ENCODE peak calls at places on chromosomes 12 and 14, in ten cellular contexts. V is OCI-LY7; O is gastrocnemius medialis; J is LNCaP clone FGC; B is AG04449; P is testis; L is choroid plexus epithelial cell; Q is fibroblast of pulmonary artery; F is CD8-positive, alpha-beta T cell; U is BJ. E is an unnamed sample.

GRCh38 chr14:72303930-72304329 is 371.7 kb downstream of the RGS6 start:
- DNase-seq in V (no peak), O (no peak), F (no peak), B (no peak), J (no peak), L (no peak), P (no peak), Q (no peak), U (no peak), E (no peak)

GRCh38 chr12:57456145-57456700 is 1.1 kb downstream of the INHBE start:
- DNase-seq in O (no peak), Q (peak; percentile 47), J (no peak), P (peak; percentile 48), L (peak; percentile 56), F (no peak), V (peak; percentile 85), U (no peak), B (no peak), E (peak; percentile 32)

GRCh38 chr12:103326190-103326589 is 169.6 kb downstream of the C12orf42 start:
- DNase-seq in J (peak; percentile 10), L (no peak), Q (no peak), B (no peak), F (no peak), U (no peak), V (peak; percentile 33), O (no peak), P (no peak), E (no peak)

GRCh38 chr12:34393086-34393820 is 371.0 kb downstream of the ALG10 start:
- DNase-seq in J (no peak), V (no peak), P (no peak), L (no peak), B (no peak), F (no peak), Q (no peak), U (no peak), O (no peak), E (no peak)

GRCh38 chr12:24979286-24979685 is 30.4 kb upstream of the BCAT1 start:
- DNase-seq in P (no peak), J (no peak), V (no peak), O (no peak), L (no peak), B (no peak), U (no peak), Q (no peak), F (no peak), E (no peak)

GRCh38 chr12:127012109-127012508 is 1254.9 kb upstream of the TMEM132C start:
- DNase-seq in P (no peak), V (no peak), J (no peak), B (no peak), Q (no peak), F (no peak), L (no peak), O (no peak), U (no peak), E (no peak)

GRCh38 chr14:22978873-22979671 is 3.3 kb downstream of the AJUBA start:
- DNase-seq in V (no peak), P (no peak), O (no peak), J (no peak), L (no peak), B (no peak), F (no peak), Q (no peak), U (no peak), E (no peak)

GRCh38 chr14:35632276-35633071 is 98.5 kb downstream of the INSM2 start:
- DNase-seq in B (peak; percentile 41), F (no peak), J (no peak), U (peak; percentile 15), O (no peak), V (no peak), Q (peak; percentile 25), L (peak; percentile 52), P (no peak), E (peak; percentile 66)

GRCh38 chr12:47408171-47408871 is 297.5 kb downstream of the RPAP3 start:
- DNase-seq in J (peak; percentile 30), L (no peak), U (no peak), P (no peak), Q (no peak), O (no peak), V (peak; percentile 81), F (no peak), B (no peak), E (no peak)

GRCh38 chr12:49549735-49550710 is 11.2 kb downstream of the KCNH3 start:
- DNase-seq in Q (no peak), P (no peak), O (no peak), U (no peak), B (no peak), V (peak; percentile 32), J (no peak), F (no peak), L (no peak), E (no peak)

GRCh38 chr12:22276846-22277245 is 57.7 kb downstream of the ST8SIA1 start:
- DNase-seq in L (no peak), J (no peak), Q (no peak), V (no peak), F (no peak), U (no peak), P (no peak), O (no peak), B (no peak), E (no peak)

GRCh38 chr14:79278286-79278797 is 933.0 kb downstream of the DIO2 start:
- DNase-seq in Q (no peak), P (no peak), U (no peak), B (no peak), V (no peak), L (no peak), F (no peak), J (no peak), O (no peak), E (no peak)

GRCh38 chr12:124898200-124898950 is 16.1 kb downstream of the UBC start:
- DNase-seq in B (no peak), Q (peak; percentile 49), O (no peak), U (no peak), L (no peak), J (no peak), P (peak; percentile 78), V (peak; percentile 86), F (peak; percentile 54), E (no peak)

GRCh38 chr14:20698934-20699333 is 10.4 kb downstream of the ANG start:
- DNase-seq in U (no peak), B (no peak), J (no peak), L (no peak), P (no peak), F (no peak), O (no peak), V (no peak), Q (no peak), E (no peak)

GRCh38 chr12:93019240-93019910 is 90.3 kb upstream of the EEA1 start:
- DNase-seq in Q (no peak), V (no peak), L (no peak), J (no peak), B (no peak), O (no peak), U (no peak), F (no peak), P (no peak), E (no peak)

GRCh38 chr14:76386922-76387782 is 11.2 kb downstream of the ESRRB start:
- DNase-seq in O (peak; percentile 10), U (no peak), P (peak; percentile 80), V (peak; percentile 70), Q (peak; percentile 67), L (peak; percentile 76), B (no peak), J (peak; percentile 8), F (peak; percentile 17), E (peak; percentile 59)

GRCh38 chr12:22380029-22380428 is 45.5 kb upstream of the ST8SIA1 start:
- DNase-seq in B (no peak), F (no peak), P (no peak), V (no peak), U (no peak), L (no peak), Q (no peak), J (no peak), O (no peak), E (no peak)

GRCh38 chr12:65603428-65604351 is 220.6 kb upstream of the HMGA2 start:
- DNase-seq in J (no peak), L (peak; percentile 93), Q (peak; percentile 87), U (peak; percentile 86), B (peak; percentile 89), P (peak; percentile 21), F (no peak), V (no peak), O (no peak), E (peak; percentile 98)

GRCh38 chr12:78961171-78961570 is 96.6 kb downstream of the SYT1 start:
- DNase-seq in F (no peak), P (no peak), J (no peak), V (no peak), O (no peak), U (no peak), L (no peak), Q (no peak), B (no peak), E (no peak)
- H3K4me3 ChIP-seq in F (no peak overlapping the region), P (no peak overlapping the region), J (no peak overlapping the region), V (no peak overlapping the region), O (no peak overlapping the region), U (no peak overlapping the region), L (no peak overlapping the region), Q (no peak overlapping the region), B (no peak overlapping the region), E (no peak overlapping the region)

DNA sequence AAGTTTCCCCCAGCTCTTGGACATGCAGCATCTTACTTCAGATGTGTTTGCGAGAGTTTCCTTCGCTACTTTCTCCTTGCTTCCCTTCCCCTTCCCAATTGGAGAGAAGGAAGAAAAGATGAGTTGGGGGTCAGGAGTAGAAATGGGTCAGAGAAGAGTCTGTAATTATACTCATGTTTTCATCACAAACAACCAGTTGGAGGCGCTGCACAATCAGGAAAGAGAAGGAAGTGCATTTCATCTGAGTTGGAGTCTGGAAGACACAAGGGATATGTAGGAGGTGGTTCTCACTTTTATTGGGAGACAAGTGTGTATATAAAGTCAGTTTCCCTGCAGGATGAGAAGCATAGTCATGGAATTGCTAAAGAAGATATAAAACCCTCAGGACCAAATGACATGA is 31.3 kb upstream of the VSX2 start:
- DNase-seq in Q (peak; percentile 3), V (peak; percentile 10), U (no peak), P (no peak), L (no peak), O (no peak), J (no peak), B (no peak), F (no peak), E (no peak)
- TF ChIP-seq CTCF in Q (peak; percentile 22), V (peak; percentile 74), U (no peak), P (no peak), L (peak; percentile 15), O (no peak), J (peak; percentile 27), B (no peak), F (no peak), E (peak; percentile 17)

DNA sequence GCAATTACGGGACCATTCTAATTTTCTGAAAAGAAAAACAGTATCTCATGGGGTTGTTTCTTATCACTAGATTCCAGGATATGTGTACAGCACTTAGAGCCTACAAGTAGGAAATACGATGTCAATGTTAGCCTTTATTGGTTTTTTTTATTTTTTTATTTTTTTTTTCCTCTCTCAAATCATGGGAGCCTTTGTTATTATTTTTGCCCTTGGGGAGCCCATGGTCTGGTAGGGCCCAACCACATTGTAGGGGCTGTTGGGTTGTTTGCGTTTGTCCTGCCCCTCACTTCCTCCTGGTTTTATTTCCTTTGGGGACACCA is 5.9 kb downstream of the MORN3 start:
- DNase-seq in Q (no peak), F (no peak), O (no peak), J (no peak), B (no peak), L (no peak), V (no peak), U (no peak), P (no peak), E (no peak)
- H3K4me3 ChIP-seq in Q (no peak overlapping the region), F (no peak overlapping the region), O (no peak overlapping the region), J (no peak overlapping the region), B (no peak overlapping the region), L (no peak overlapping the region), V (peak overlapping the region; percentile 72), U (no peak overlapping the region), P (no peak overlapping the region), E (no peak overlapping the region)

GRCh38 chr12:20122274-20122673 is 246.1 kb upstream of the PDE3A start:
- DNase-seq in P (no peak), L (no peak), U (no peak), J (no peak), F (no peak), Q (no peak), V (no peak), O (no peak), B (no peak), E (no peak)
- TF ChIP-seq CTCF in P (no peak), L (no peak), U (no peak), J (peak; percentile 15), F (no peak), Q (no peak), V (peak; percentile 17), O (no peak), B (no peak), E (no peak)